ENCODE peak calls at places on chromosomes 11 and 22, in nine cellular contexts. D is HCT116, L is esophagus squamous epithelium, X is lower lobe of right lung, Q is fibroblast of pulmonary artery, A is A549, I is mesendoderm, T is pancreas, V is SK-N-SH. C is an unnamed sample.

GRCh38 chr11:23278121-23278520 is 417.8 kb upstream of the CCDC179 start:
- DNase-seq in V (no peak), T (no peak), A (no peak), D (no peak), L (no peak), I (no peak), Q (peak), X (no peak), C (no peak)

GRCh38 chr11:122653911-122654310 is 1.6 kb upstream of the UBASH3B start:
- DNase-seq in V (no peak), I (no peak), X (no peak), L (no peak), A (no peak), T (no peak), Q (peak), D (no peak), C (no peak)

GRCh38 chr11:96091476-96091875 is 167.6 kb upstream of the MTMR2 start:
- DNase-seq in D (no peak), L (no peak), T (no peak), X (no peak), Q (no peak), A (peak), V (no peak), I (peak), C (no peak)

GRCh38 chr22:36180038-36180880 is 19.7 kb upstream of the APOL3 start:
- DNase-seq in L (no peak), A (peak), X (peak), Q (peak), T (peak), D (peak), V (peak), I (peak), C (peak)

GRCh38 chr22:24427500-24428164 is at the start of gene ADORA2A:
- DNase-seq in I (no peak), Q (no peak), A (no peak), T (no peak), X (peak), L (peak), D (no peak), V (peak), C (no peak)

GRCh38 chr22:49270595-49271368 is 556.9 kb downstream of the BRD1 start:
- DNase-seq in X (no peak), D (no peak), Q (no peak), A (no peak), L (no peak), I (no peak), T (no peak), V (no peak), C (no peak)

GRCh38 chr11:132158696-132159095 is 788.3 kb downstream of the NTM start:
- DNase-seq in I (no peak), V (peak), D (no peak), T (no peak), L (no peak), A (no peak), Q (no peak), X (no peak), C (no peak)

GRCh38 chr22:44399906-44400762 is 87.4 kb upstream of the SHISAL1 start:
- DNase-seq in A (no peak), L (no peak), D (no peak), I (no peak), X (no peak), Q (no peak), V (peak), T (no peak), C (peak)

GRCh38 chr11:11968511-11969280 is 39.7 kb downstream of the DKK3 start:
- DNase-seq in I (no peak), X (no peak), T (no peak), V (peak), Q (no peak), A (no peak), D (no peak), L (no peak), C (no peak)

GRCh38 chr22:22463855-22464540 is 44.5 kb downstream of the ZNF280B start:
- DNase-seq in L (no peak), V (peak), X (no peak), T (peak), I (peak), A (peak), D (peak), Q (peak), C (peak)

GRCh38 chr11:64005691-64006090 is 19.5 kb downstream of the OTUB1 start:
- DNase-seq in L (no peak), T (no peak), Q (no peak), A (no peak), D (no peak), X (no peak), I (no peak), V (no peak), C (no peak)

GRCh38 chr11:6606471-6607189 is 3.1 kb downstream of the ILK start:
- DNase-seq in L (no peak), V (peak), Q (peak), D (peak), T (peak), A (peak), I (peak), X (peak), C (peak)

GRCh38 chr11:57637626-57638004 is 12.1 kb downstream of the YPEL4 start:
- DNase-seq in T (no peak), Q (no peak), X (no peak), A (no peak), D (no peak), L (no peak), V (peak), I (peak), C (peak)

GRCh38 chr11:63564056-63564784 is 1.0 kb upstream of the PLAAT2 start:
- DNase-seq in D (no peak), X (no peak), Q (no peak), A (no peak), I (no peak), L (no peak), T (no peak), V (no peak), C (peak)

GRCh38 chr11:19499999-19500398 is 212.6 kb upstream of the NAV2 start:
- DNase-seq in T (no peak), V (no peak), I (no peak), L (no peak), Q (peak), A (no peak), X (no peak), D (no peak), C (no peak)

GRCh38 chr11:16402654-16403447 is 46.5 kb upstream of the SOX6 start:
- DNase-seq in A (no peak), X (no peak), Q (no peak), I (peak), T (no peak), D (no peak), V (no peak), L (no peak), C (no peak)

DNA sequence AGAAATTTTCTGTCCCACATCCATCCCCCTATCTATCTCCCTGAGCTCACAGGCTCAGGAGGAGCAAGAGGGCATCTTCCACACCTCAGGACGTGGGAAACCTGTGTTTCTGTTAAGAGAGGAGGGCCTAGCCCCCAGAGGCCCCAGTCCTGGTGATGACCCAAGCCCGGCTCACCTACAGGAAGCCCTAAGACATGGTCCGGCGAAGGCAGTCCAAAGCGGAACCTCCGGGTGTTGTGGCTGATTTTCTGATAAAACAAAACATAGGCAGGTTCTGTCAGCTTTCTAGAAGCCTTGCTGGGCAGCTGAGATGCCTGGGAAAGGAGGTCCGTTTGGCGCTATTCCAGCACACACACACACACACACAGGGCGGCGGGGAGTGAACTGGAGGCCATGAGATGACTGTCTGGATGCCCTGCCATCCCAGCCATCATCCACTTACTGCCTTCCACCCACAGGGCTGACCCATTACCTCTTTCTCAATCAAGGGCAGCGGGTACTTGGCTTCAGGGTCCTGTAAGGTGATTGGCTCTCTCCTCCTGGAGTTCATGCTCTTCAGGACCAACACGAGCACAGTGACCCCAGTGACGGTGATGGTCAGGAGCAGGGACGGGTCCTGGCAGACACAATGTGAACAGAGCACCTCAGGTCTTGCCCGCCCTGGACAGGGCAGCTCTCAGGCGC is 882 bp downstream of the CYB5R2 start:
- DNase-seq in X (no peak), T (no peak), D (no peak), L (no peak), A (no peak), Q (no peak), I (no peak), V (no peak), C (no peak)
- H3K4me3 ChIP-seq in X (no peak), T (no peak), D (peak), L (no peak), A (no peak), Q (no peak), I (no peak), V (no peak), C (no peak)

GRCh38 chr11:43905788-43906187 is 25.2 kb downstream of the ALKBH3 start:
- DNase-seq in V (peak), A (no peak), X (no peak), T (no peak), Q (peak), I (peak), D (no peak), L (no peak), C (no peak)

GRCh38 chr11:43903086-43903485 is 22.5 kb downstream of the ALKBH3 start:
- DNase-seq in L (no peak), I (no peak), A (no peak), T (no peak), Q (no peak), V (no peak), X (no peak), D (no peak), C (no peak)

GRCh38 chr11:43903969-43904368 is 23.3 kb downstream of the ALKBH3 start:
- DNase-seq in Q (no peak), D (no peak), A (no peak), I (no peak), X (no peak), L (no peak), T (no peak), V (peak), C (no peak)

GRCh38 chr11:43907028-43907966 is 26.7 kb downstream of the ALKBH3 start:
- DNase-seq in A (no peak), I (peak), V (no peak), L (no peak), T (no peak), Q (no peak), X (no peak), D (no peak), C (no peak)

DNA sequence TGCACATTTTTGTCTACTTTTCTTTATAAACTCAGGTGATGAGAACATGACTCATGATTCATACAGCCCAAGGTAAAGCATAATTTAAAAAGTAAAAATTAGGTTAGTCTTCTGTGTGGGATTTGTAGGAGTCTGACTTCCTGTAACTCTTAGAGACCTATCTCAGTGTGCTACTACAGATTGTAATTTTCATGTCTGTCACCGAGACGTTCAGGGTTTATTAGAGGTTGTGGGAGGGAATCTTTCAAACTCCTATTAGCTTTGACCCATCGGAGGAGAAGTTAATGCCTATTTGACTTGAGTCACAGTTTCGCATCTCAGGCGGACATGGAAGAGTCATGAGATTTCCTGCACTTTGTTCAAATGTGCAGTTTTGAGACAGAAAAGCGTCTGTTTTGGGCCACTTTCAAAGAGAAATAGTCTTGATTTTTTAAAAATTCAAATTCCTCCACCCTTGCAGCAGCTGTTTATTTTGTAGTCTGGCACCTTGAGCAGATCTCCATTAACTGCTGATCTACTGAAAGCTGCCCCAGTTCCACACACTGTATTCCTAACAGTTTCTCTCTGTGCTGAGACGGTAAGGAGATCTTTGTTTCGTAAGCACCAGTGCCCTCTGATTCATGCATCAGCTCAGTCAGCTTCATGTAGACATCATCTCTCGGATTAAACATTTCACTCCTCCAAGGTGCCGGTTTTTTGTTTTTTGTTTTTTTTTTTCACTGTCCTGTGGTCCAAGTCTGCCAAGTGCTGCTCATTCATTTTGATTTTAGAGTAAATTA is 24.3 kb downstream of the ALKBH3 start:
- DNase-seq in X (no peak), D (no peak), Q (peak), V (no peak), L (no peak), T (no peak), A (no peak), I (peak), C (no peak)
- H3K4me3 ChIP-seq in X (no peak), D (no peak), Q (peak), V (no peak), L (no peak), T (no peak), A (no peak), I (no peak), C (no peak)

GRCh38 chr11:66314186-66314501 is 2.7 kb downstream of the CD248 start:
- DNase-seq in Q (no peak), V (no peak), A (no peak), T (no peak), X (no peak), D (no peak), I (no peak), L (no peak), C (no peak)
- H3K4me3 ChIP-seq in Q (peak), V (no peak), A (no peak), T (peak), X (peak), D (no peak), I (no peak), L (peak), C (peak)

GRCh38 chr22:46058591-46059519 is 81.9 kb upstream of the WNT7B start:
- DNase-seq in I (no peak), X (peak), T (peak), A (no peak), V (peak), L (no peak), D (no peak), Q (no peak), C (peak)
- H3K4me3 ChIP-seq in I (no peak), X (peak), T (peak), A (no peak), V (peak), L (peak), D (no peak), Q (peak), C (peak)